ENCODE peak calls at places on chromosomes 2 and 18, in eight cellular contexts. C, G, Q, L, X, O, A and U are unnamed samples.

GRCh38 chr2:127590386-127591190 is 55.1 kb downstream of the MYO7B start:
- DNase-seq in L (no peak), A (no peak), G (no peak), C (peak), O (no peak), X (no peak), Q (no peak), U (no peak)

GRCh38 chr2:137220438-137220998 is 455.2 kb downstream of the THSD7B start:
- DNase-seq in L (peak), G (no peak), X (no peak), C (no peak), O (no peak), Q (no peak), A (peak), U (peak)

GRCh38 chr2:108936868-108937265 is 52.2 kb downstream of the EDAR start:
- DNase-seq in O (no peak), A (no peak), X (peak), C (no peak), G (no peak), Q (no peak), L (no peak), U (no peak)

GRCh38 chr2:175605599-175605988 is 396.5 kb downstream of the LNPK start:
- DNase-seq in A (no peak), G (no peak), X (no peak), Q (no peak), L (no peak), C (no peak), O (no peak), U (no peak)

GRCh38 chr2:233565685-233566140 is 869 bp downstream of the USP40 start:
- DNase-seq in X (no peak), O (no peak), G (no peak), L (no peak), C (no peak), A (no peak), Q (no peak), U (no peak)

GRCh38 chr18:35458677-35459441 is 38.9 kb downstream of the INO80C start:
- DNase-seq in L (peak), O (peak), G (peak), X (peak), Q (peak), A (peak), C (peak), U (peak)

GRCh38 chr2:120788349-120788700 is 52.7 kb downstream of the GLI2 start:
- DNase-seq in X (no peak), A (no peak), G (no peak), O (no peak), C (no peak), L (no peak), Q (no peak), U (no peak)

GRCh38 chr2:110823165-110823564 is 90.8 kb downstream of the ACOXL start:
- DNase-seq in C (no peak), Q (no peak), X (no peak), G (no peak), O (no peak), A (no peak), L (no peak), U (no peak)

GRCh38 chr2:163554864-163555263 is 180.9 kb downstream of the FIGN start:
- DNase-seq in O (no peak), A (peak), G (no peak), Q (no peak), L (no peak), X (no peak), C (no peak), U (no peak)

GRCh38 chr2:108377411-108377810 is 343 bp upstream of the SULT1C4 start:
- DNase-seq in G (no peak), O (no peak), C (no peak), A (peak), Q (no peak), X (no peak), L (peak), U (no peak)

GRCh38 chr2:98607741-98608117 is 583 bp downstream of the COA5 start:
- DNase-seq in O (peak), G (no peak), L (peak), X (no peak), C (no peak), A (no peak), Q (no peak), U (peak)

GRCh38 chr18:67402543-67402942 is 114.0 kb downstream of the DSEL start:
- DNase-seq in A (peak), X (no peak), G (no peak), Q (no peak), L (peak), O (no peak), C (no peak), U (peak)

GRCh38 chr2:96906719-96907404 is 37.0 kb upstream of the SEMA4C start:
- DNase-seq in Q (no peak), G (no peak), O (no peak), A (no peak), C (no peak), X (peak), L (peak), U (peak)

GRCh38 chr2:101251844-101252407 is 760 bp upstream of the CNOT11 start:
- DNase-seq in O (no peak), A (no peak), Q (peak), L (no peak), X (no peak), G (peak), C (peak), U (no peak)

GRCh38 chr2:121036226-121036692 is 248.7 kb downstream of the TFCP2L1 start:
- DNase-seq in X (no peak), C (no peak), A (no peak), O (no peak), G (no peak), Q (no peak), L (no peak), U (no peak)

GRCh38 chr18:12990662-12990976 is 543 bp upstream of the CEP192 start:
- DNase-seq in A (peak), O (no peak), C (no peak), G (no peak), Q (no peak), X (no peak), L (no peak), U (no peak)

GRCh38 chr2:191907091-191907490 is 60.2 kb upstream of the CAVIN2 start:
- DNase-seq in L (no peak), Q (no peak), G (no peak), C (no peak), O (no peak), A (no peak), X (no peak), U (no peak)

GRCh38 chr2:17879137-17879912 is 858 bp downstream of the KCNS3 start:
- DNase-seq in X (peak), O (no peak), C (peak), L (peak), A (peak), Q (peak), G (peak), U (peak)

GRCh38 chr2:18167871-18168270 is 289.4 kb downstream of the KCNS3 start:
- DNase-seq in X (no peak), C (no peak), L (no peak), A (peak), G (no peak), Q (no peak), O (no peak), U (no peak)

GRCh38 chr2:199659207-199659606 is 191.8 kb downstream of the FTCDNL1 start:
- DNase-seq in O (no peak), X (peak), A (peak), G (no peak), C (no peak), L (peak), Q (no peak), U (peak)

GRCh38 chr18:21481739-21482138 is 118.8 kb downstream of the ESCO1 start:
- DNase-seq in L (no peak), X (no peak), A (no peak), Q (no peak), C (no peak), G (no peak), O (no peak), U (no peak)

GRCh38 chr2:86468162-86469033 is 27.2 kb downstream of the KDM3A start:
- DNase-seq in L (no peak), G (no peak), X (no peak), Q (no peak), O (no peak), A (no peak), C (no peak), U (no peak)

GRCh38 chr2:186976329-186976728 is 127.4 kb upstream of the ZSWIM2 start:
- DNase-seq in X (no peak), A (no peak), G (no peak), L (no peak), O (no peak), C (no peak), Q (no peak), U (no peak)

GRCh38 chr18:21336846-21337245 is 94.8 kb downstream of the GREB1L start:
- DNase-seq in X (no peak), G (no peak), C (no peak), A (no peak), Q (no peak), O (no peak), L (no peak), U (no peak)

GRCh38 chr18:35005963-35006577 is 35.1 kb upstream of the MAPRE2 start:
- DNase-seq in O (peak), C (no peak), G (no peak), Q (peak), X (no peak), L (peak), A (peak), U (peak)

GRCh38 chr2:203061346-203061745 is 46.7 kb downstream of the NBEAL1 start:
- DNase-seq in G (no peak), C (no peak), X (no peak), A (peak), Q (peak), L (peak), O (peak), U (peak)

GRCh38 chr2:1553671-1554295 is 140.5 kb downstream of the TPO start:
- DNase-seq in C (no peak), O (peak), G (no peak), X (no peak), L (peak), A (peak), Q (peak), U (peak)

GRCh38 chr2:75055820-75056675 is 97.6 kb downstream of the POLE4 start:
- DNase-seq in A (no peak), X (no peak), C (no peak), G (no peak), O (peak), Q (no peak), L (no peak), U (peak)

GRCh38 chr2:183072177-183072576 is 6.4 kb upstream of the DUSP19 start:
- DNase-seq in L (no peak), Q (no peak), O (no peak), A (no peak), X (no peak), C (no peak), G (no peak), U (no peak)

GRCh38 chr2:117985092-117985491 is 28.8 kb downstream of the CCDC93 start:
- DNase-seq in G (no peak), Q (no peak), L (no peak), A (no peak), X (no peak), C (no peak), O (no peak), U (no peak)

GRCh38 chr2:149666809-149667208 is 79.2 kb upstream of the MMADHC start:
- DNase-seq in A (no peak), C (no peak), G (no peak), Q (no peak), O (no peak), X (no peak), L (no peak), U (no peak)

GRCh38 chr2:28325173-28325566 is 67.5 kb upstream of the FOSL2 start:
- DNase-seq in A (no peak), C (no peak), O (no peak), X (no peak), Q (no peak), G (no peak), L (no peak), U (no peak)

GRCh38 chr18:79657342-79657996 is 22.1 kb upstream of the CTDP1 start:
- DNase-seq in C (no peak), G (no peak), X (no peak), A (no peak), Q (no peak), L (no peak), O (no peak), U (no peak)

GRCh38 chr2:127388423-127389164 is 819 bp upstream of the MAP3K2 start:
- DNase-seq in L (no peak), A (no peak), G (no peak), C (no peak), O (no peak), X (no peak), Q (no peak), U (no peak)

GRCh38 chr18:49362431-49362830 is 98.0 kb downstream of the DYM start:
- DNase-seq in O (no peak), L (no peak), A (no peak), X (no peak), G (no peak), C (no peak), Q (no peak), U (peak)

DNA sequence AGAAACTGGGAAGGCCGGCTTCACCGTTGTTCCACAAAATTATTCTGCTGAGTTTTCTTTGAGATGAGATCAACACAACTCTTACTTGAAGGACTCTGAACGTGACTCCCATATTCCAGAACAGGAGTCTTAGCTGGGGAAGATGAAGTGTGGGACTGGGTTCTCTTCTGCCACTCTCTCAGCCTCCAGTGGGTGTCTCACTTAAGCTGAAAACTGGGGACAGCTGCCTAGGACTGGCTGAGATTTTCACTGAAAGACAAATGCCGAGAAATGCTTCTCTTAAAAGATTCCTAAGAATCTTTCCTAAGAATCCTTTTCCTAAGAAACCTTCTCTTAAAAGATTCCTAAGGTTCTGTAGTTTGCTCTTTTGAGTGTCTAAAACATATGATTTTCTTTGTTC is 156.6 kb upstream of the LHCGR start:
- DNase-seq in G (no peak), C (no peak), O (no peak), A (no peak), L (no peak), Q (no peak), X (no peak), U (no peak)
- TF ChIP-seq CTCF in G (no peak), C (no peak), O (peak), A (peak), L (no peak), Q (no peak), X (peak), U (no peak)

GRCh38 chr2:169583494-169583893 is 657 bp upstream of the PPIG start:
- DNase-seq in G (no peak), X (no peak), A (no peak), Q (no peak), L (no peak), C (no peak), O (no peak), U (no peak)
- H3K4me3 ChIP-seq in G (no peak), X (no peak), A (no peak), Q (no peak), L (no peak), C (no peak), O (no peak), U (no peak)

GRCh38 chr2:132517386-132517785 is 100.8 kb downstream of the GPR39 start:
- DNase-seq in X (no peak), L (no peak), G (no peak), C (no peak), Q (no peak), O (no peak), A (no peak), U (no peak)
- TF ChIP-seq CTCF in X (no peak), L (no peak), G (no peak), C (no peak), Q (no peak), O (no peak), A (no peak), U (no peak)

DNA sequence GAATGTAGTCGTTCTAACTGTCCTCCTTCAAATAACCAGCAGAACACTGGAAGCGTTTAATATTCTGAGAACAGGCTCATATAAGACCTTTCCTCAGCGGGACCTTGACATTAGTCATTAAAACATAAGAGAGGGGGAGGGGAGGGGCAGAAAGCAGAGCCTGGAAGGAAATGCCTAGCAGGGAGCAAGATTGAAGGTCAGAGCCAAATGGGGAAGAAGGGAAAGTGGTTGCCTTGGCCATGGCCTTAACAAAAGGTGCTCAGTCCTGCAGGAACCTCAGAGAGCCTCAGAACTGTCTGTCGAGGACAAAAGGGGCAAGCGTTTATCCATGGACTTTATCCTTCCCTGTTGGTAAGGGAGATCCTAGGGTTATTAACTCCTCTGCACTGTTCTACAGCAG is 851 bp upstream of the PLA2R1 start:
- DNase-seq in C (no peak), L (no peak), Q (no peak), X (no peak), G (no peak), O (no peak), A (no peak), U (no peak)
- H3K4me3 ChIP-seq in C (no peak), L (no peak), Q (peak), X (no peak), G (no peak), O (peak), A (peak), U (peak)

GRCh38 chr18:73520229-73520628 is 627.4 kb downstream of the FBXO15 start:
- DNase-seq in X (no peak), C (no peak), L (peak), G (no peak), O (no peak), Q (no peak), A (no peak), U (no peak)
- TF ChIP-seq CTCF in X (no peak), C (no peak), L (no peak), G (no peak), O (peak), Q (no peak), A (peak), U (peak)

DNA sequence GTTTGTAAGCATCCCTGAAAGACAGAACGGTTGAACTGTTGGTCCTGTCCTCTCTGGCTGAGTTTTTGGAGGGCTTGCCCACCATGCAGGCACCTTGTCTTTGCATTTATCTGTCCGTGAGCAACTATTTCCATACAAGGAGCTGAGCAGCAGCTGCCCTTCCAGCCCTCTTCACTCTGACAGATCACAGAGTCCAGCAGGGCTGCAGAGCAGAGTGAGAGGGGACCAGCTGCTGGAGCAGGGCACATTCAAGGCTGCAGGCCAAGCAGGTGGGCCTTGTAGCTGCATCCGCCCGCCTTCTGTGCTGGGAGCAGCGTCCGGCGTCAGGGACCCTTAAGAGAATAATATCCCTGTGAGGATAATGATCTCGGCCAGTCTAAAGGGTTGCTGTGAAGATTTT is 9.5 kb downstream of the SMYD1 start:
- DNase-seq in O (no peak), L (no peak), A (no peak), Q (no peak), C (no peak), X (peak), G (no peak), U (no peak)
- H3K4me3 ChIP-seq in O (no peak), L (no peak), A (no peak), Q (no peak), C (no peak), X (no peak), G (no peak), U (no peak)

DNA sequence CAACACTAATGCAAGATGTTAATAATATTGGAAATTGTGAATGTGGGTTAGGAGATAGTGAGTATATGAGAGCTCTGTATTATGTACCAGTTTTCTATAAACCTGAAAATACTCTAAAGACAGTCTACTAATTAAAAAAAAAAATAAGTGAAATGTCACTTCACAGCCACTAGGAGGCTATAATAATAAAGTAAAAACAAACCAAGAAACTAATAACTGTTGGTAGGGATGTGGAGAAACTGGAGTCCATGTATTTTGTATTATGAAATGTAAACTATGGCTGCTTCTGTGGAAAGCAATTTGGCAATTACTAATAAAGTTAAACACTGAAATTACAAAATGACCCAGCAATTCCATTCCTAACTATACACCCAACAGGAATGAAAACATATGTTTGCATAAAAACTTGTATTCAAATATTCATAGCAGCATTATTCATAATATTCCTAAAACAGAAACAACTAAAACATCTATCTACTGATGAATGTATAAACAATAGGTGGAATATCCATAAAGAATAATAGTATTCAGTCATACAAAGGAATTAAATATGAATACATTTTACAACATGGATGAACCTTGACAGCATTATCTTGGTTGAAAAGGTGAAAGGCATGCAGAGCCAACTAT is 36.2 kb downstream of the CCDC178 start:
- DNase-seq in O (no peak), C (no peak), L (peak), X (no peak), A (no peak), Q (no peak), G (no peak), U (no peak)
- TF ChIP-seq CTCF in O (peak), C (no peak), L (peak), X (peak), A (no peak), Q (no peak), G (no peak), U (peak)

GRCh38 chr2:66582975-66583842 is 148.3 kb downstream of the MEIS1 start:
- DNase-seq in Q (no peak), O (no peak), X (no peak), G (no peak), A (no peak), C (no peak), L (peak), U (no peak)
- H3K4me3 ChIP-seq in Q (no peak), O (no peak), X (no peak), G (no peak), A (no peak), C (no peak), L (peak), U (no peak)

GRCh38 chr2:168708099-168708498 is 94.3 kb upstream of the NOSTRIN start:
- DNase-seq in L (no peak), O (no peak), Q (no peak), G (no peak), A (no peak), X (no peak), C (no peak), U (no peak)

GRCh38 chr2:168711091-168711490 is 91.3 kb upstream of the NOSTRIN start:
- DNase-seq in L (no peak), A (no peak), X (no peak), O (no peak), G (no peak), C (no peak), Q (no peak), U (no peak)

GRCh38 chr2:168713325-168713724 is 89.1 kb upstream of the NOSTRIN start:
- DNase-seq in A (no peak), Q (no peak), X (no peak), G (no peak), L (no peak), C (no peak), O (no peak), U (no peak)

GRCh38 chr2:168715849-168716248 is 86.6 kb upstream of the NOSTRIN start:
- DNase-seq in C (no peak), X (no peak), L (no peak), Q (no peak), A (no peak), O (no peak), G (no peak), U (no peak)

GRCh38 chr2:168712053-168712452 is 90.4 kb upstream of the NOSTRIN start:
- DNase-seq in L (no peak), X (no peak), C (no peak), O (no peak), A (no peak), Q (no peak), G (no peak), U (no peak)
- TF ChIP-seq CTCF in L (peak), X (no peak), C (no peak), O (peak), A (peak), Q (no peak), G (no peak), U (peak)

GRCh38 chr2:223789423-223789822 is 48.0 kb downstream of the AP1S3 start:
- DNase-seq in Q (no peak), X (no peak), O (no peak), A (no peak), C (no peak), G (no peak), L (no peak), U (no peak)
- H3K4me3 ChIP-seq in Q (no peak), X (no peak), O (no peak), A (no peak), C (no peak), G (no peak), L (no peak), U (no peak)